ENCODE peak calls at places on chromosomes 16 and 17, in seven cellular contexts. M is fibroblast of the conjunctiva; U is stimulated activated CD8-positive, alpha-beta memory T cell treated with anti-CD3 and anti-CD28 coated beads, Interleukin-7, amount 100 ng/mL, for 1 hour; Z is AG04450; J is NCI-H1436; F is NCI-H774; T is H7. S is an unnamed sample.

GRCh38 chr16:15639061-15639568 is 3.8 kb downstream of the MARF1 start:
- DNase-seq in M (no peak), U (no peak), Z (no peak), J (no peak), F (no peak), T (no peak), S (no peak)

GRCh38 chr16:1559446-1559975 is 26.0 kb downstream of the TMEM204 start:
- DNase-seq in M (no peak), U (no peak), Z (no peak), J (no peak), F (no peak), T (no peak), S (no peak)

GRCh38 chr17:7767425-7768021 is 50.0 kb downstream of the DNAH2 start:
- DNase-seq in M (no peak), U (no peak), Z (peak; percentile 30), J (no peak), F (no peak), T (no peak), S (peak; percentile 62)

GRCh38 chr17:2323629-2324314 is 12.5 kb downstream of the TSR1 start:
- DNase-seq in M (no peak), U (no peak), Z (no peak), J (no peak), F (no peak), T (no peak), S (no peak)

GRCh38 chr17:44972953-44973352 is 4.8 kb upstream of the C1QL1 start:
- DNase-seq in M (no peak), U (no peak), Z (no peak), J (no peak), F (no peak), T (no peak), S (no peak)

GRCh38 chr17:50542795-50543774 is 3.9 kb upstream of the SPATA20 start:
- DNase-seq in M (no peak), U (no peak), Z (no peak), J (no peak), F (peak; percentile 60), T (no peak), S (no peak)

GRCh38 chr17:3801043-3801746 is at the start of gene ITGAE:
- DNase-seq in M (no peak), U (no peak), Z (no peak), J (no peak), F (no peak), T (peak; percentile 39), S (no peak)

GRCh38 chr16:66925322-66925840 is at the start of gene RRAD:
- DNase-seq in M (no peak), U (no peak), Z (no peak), J (no peak), F (no peak), T (peak; percentile 87), S (no peak)

GRCh38 chr17:29131814-29132682 is 48.1 kb downstream of the MYO18A start:
- DNase-seq in M (peak; percentile 83), U (no peak), Z (peak; percentile 61), J (no peak), F (no peak), T (no peak), S (no peak)

GRCh38 chr17:31433811-31434210 is 42.3 kb downstream of the RAB11FIP4 start:
- DNase-seq in M (no peak), U (no peak), Z (no peak), J (no peak), F (no peak), T (no peak), S (no peak)

GRCh38 chr17:68344701-68345136 is 53.4 kb downstream of the ARSG start:
- DNase-seq in M (no peak), U (no peak), Z (no peak), J (no peak), F (no peak), T (no peak), S (no peak)

GRCh38 chr17:41393294-41393693 is 4.1 kb downstream of the KRT31 start:
- DNase-seq in M (no peak), U (no peak), Z (no peak), J (no peak), F (no peak), T (no peak), S (no peak)

GRCh38 chr16:89373355-89374110 is 116.8 kb downstream of the ANKRD11 start:
- DNase-seq in M (peak; percentile 29), U (no peak), Z (no peak), J (no peak), F (no peak), T (peak; percentile 54), S (no peak)

GRCh38 chr16:63361032-63361624 is 1324.9 kb upstream of the CDH8 start:
- DNase-seq in M (peak; percentile 45), U (no peak), Z (peak; percentile 20), J (peak; percentile 12), F (peak; percentile 22), T (peak; percentile 23), S (peak; percentile 41)

GRCh38 chr16:26051078-26051477 is 359.3 kb downstream of the HS3ST4 start:
- DNase-seq in M (no peak), U (no peak), Z (no peak), J (no peak), F (no peak), T (peak; percentile 34), S (no peak)

GRCh38 chr16:4801051-4801961 is 1.1 kb downstream of the ROGDI start:
- DNase-seq in M (no peak), U (no peak), Z (no peak), J (no peak), F (no peak), T (peak; percentile 67), S (no peak)

GRCh38 chr16:67100569-67101300 is 9.0 kb upstream of the PHAF1 start:
- DNase-seq in M (peak; percentile 29), U (no peak), Z (no peak), J (peak; percentile 4), F (no peak), T (peak; percentile 48), S (no peak)

GRCh38 chr17:28963212-28963611 is 11.9 kb upstream of the PHF12 start:
- DNase-seq in M (no peak), U (no peak), Z (no peak), J (no peak), F (no peak), T (peak; percentile 10), S (no peak)

GRCh38 chr17:34723875-34724274 is 144.5 kb downstream of the TMEM132E start:
- DNase-seq in M (no peak), U (no peak), Z (no peak), J (no peak), F (no peak), T (no peak), S (no peak)

GRCh38 chr17:18968945-18969887 is 17.3 kb downstream of the SLC5A10 start:
- DNase-seq in M (peak; percentile 10), U (no peak), Z (no peak), J (no peak), F (no peak), T (peak; percentile 77), S (no peak)

GRCh38 chr16:81071816-81072215 is 5.2 kb downstream of the C16orf46 start:
- DNase-seq in M (no peak), U (no peak), Z (no peak), J (no peak), F (no peak), T (no peak), S (no peak)

S was measured in NCI-H1092.